ENCODE peak calls at places on chromosome 13, in nine cellular contexts. One of them, this sample, is unnamed.
A peak's percentile ranks its signal among the peaks of the same experiment; 100 is the strongest.

GRCh38 chr13:92137519-92137918 is 739.1 kb downstream of the GPC5 start:
- DNase-seq in HepG2: no peak
- DNase-seq in stomach: no peak
- DNase-seq in esophagus muscularis mucosa: no peak
- DNase-seq in K562: no peak
- DNase-seq in upper lobe of left lung: no peak
- DNase-seq in ovary: no peak
- DNase-seq in transverse colon: no peak
- DNase-seq in tibial nerve: no peak
- DNase-seq in this sample: no peak

GRCh38 chr13:24747248-24748151 is 16.5 kb upstream of the RNF17 start:
- DNase-seq in upper lobe of left lung: peak; percentile 86
- DNase-seq in stomach: no peak
- DNase-seq in K562: no peak
- DNase-seq in transverse colon: peak; percentile 24
- DNase-seq in esophagus muscularis mucosa: no peak
- DNase-seq in tibial nerve: no peak
- DNase-seq in HepG2: no peak
- DNase-seq in ovary: no peak
- DNase-seq in this sample: no peak

GRCh38 chr13:84358601-84359000 is 476.3 kb upstream of the SLITRK1 start:
- DNase-seq in esophagus muscularis mucosa: no peak
- DNase-seq in stomach: no peak
- DNase-seq in upper lobe of left lung: no peak
- DNase-seq in tibial nerve: no peak
- DNase-seq in K562: no peak
- DNase-seq in transverse colon: no peak
- DNase-seq in ovary: no peak
- DNase-seq in HepG2: no peak
- DNase-seq in this sample: no peak

GRCh38 chr13:101757446-101758039 is 305.1 kb downstream of the ITGBL1 start:
- DNase-seq in tibial nerve: no peak
- DNase-seq in transverse colon: no peak
- DNase-seq in HepG2: no peak
- DNase-seq in stomach: no peak
- DNase-seq in ovary: no peak
- DNase-seq in K562: no peak
- DNase-seq in upper lobe of left lung: no peak
- DNase-seq in esophagus muscularis mucosa: no peak
- DNase-seq in this sample: no peak

GRCh38 chr13:30301827-30302226 is 5.5 kb downstream of the KATNAL1 start:
- DNase-seq in esophagus muscularis mucosa: no peak
- DNase-seq in K562: no peak
- DNase-seq in transverse colon: no peak
- DNase-seq in HepG2: no peak
- DNase-seq in ovary: no peak
- DNase-seq in stomach: no peak
- DNase-seq in upper lobe of left lung: no peak
- DNase-seq in tibial nerve: no peak
- DNase-seq in this sample: no peak

GRCh38 chr13:59439776-59440428 is 723.8 kb downstream of the DIAPH3 start:
- DNase-seq in tibial nerve: no peak
- DNase-seq in ovary: no peak
- DNase-seq in stomach: no peak
- DNase-seq in K562: no peak
- DNase-seq in esophagus muscularis mucosa: no peak
- DNase-seq in transverse colon: no peak
- DNase-seq in upper lobe of left lung: peak; percentile 66
- DNase-seq in HepG2: no peak
- DNase-seq in this sample: no peak

GRCh38 chr13:33004454-33004853 is 11.8 kb upstream of the KL start:
- DNase-seq in stomach: no peak
- DNase-seq in ovary: no peak
- DNase-seq in tibial nerve: no peak
- DNase-seq in esophagus muscularis mucosa: no peak
- DNase-seq in upper lobe of left lung: no peak
- DNase-seq in HepG2: no peak
- DNase-seq in K562: no peak
- DNase-seq in transverse colon: no peak
- DNase-seq in this sample: no peak

GRCh38 chr13:31199849-31200635 is at the start of gene B3GLCT:
- DNase-seq in K562: peak; percentile 85
- DNase-seq in upper lobe of left lung: peak; percentile 97
- DNase-seq in tibial nerve: peak; percentile 54
- DNase-seq in esophagus muscularis mucosa: no peak
- DNase-seq in HepG2: peak; percentile 57
- DNase-seq in ovary: peak; percentile 77
- DNase-seq in stomach: peak; percentile 84
- DNase-seq in transverse colon: peak; percentile 85
- DNase-seq in this sample: peak; percentile 77

GRCh38 chr13:24036115-24036514 is 124.4 kb upstream of the SPATA13 start:
- DNase-seq in stomach: no peak
- DNase-seq in esophagus muscularis mucosa: no peak
- DNase-seq in transverse colon: no peak
- DNase-seq in ovary: no peak
- DNase-seq in HepG2: no peak
- DNase-seq in K562: no peak
- DNase-seq in tibial nerve: no peak
- DNase-seq in upper lobe of left lung: no peak
- DNase-seq in this sample: no peak

GRCh38 chr13:59874973-59875372 is 288.8 kb downstream of the DIAPH3 start:
- DNase-seq in tibial nerve: no peak
- DNase-seq in ovary: no peak
- DNase-seq in stomach: no peak
- DNase-seq in HepG2: no peak
- DNase-seq in transverse colon: no peak
- DNase-seq in K562: no peak
- DNase-seq in esophagus muscularis mucosa: no peak
- DNase-seq in upper lobe of left lung: no peak
- DNase-seq in this sample: no peak

GRCh38 chr13:42495751-42496150 is 78.2 kb upstream of the TNFSF11 start:
- DNase-seq in transverse colon: no peak
- DNase-seq in stomach: no peak
- DNase-seq in tibial nerve: no peak
- DNase-seq in ovary: no peak
- DNase-seq in upper lobe of left lung: no peak
- DNase-seq in esophagus muscularis mucosa: no peak
- DNase-seq in HepG2: no peak
- DNase-seq in K562: no peak
- DNase-seq in this sample: no peak
- TF ChIP-seq EP300 in transverse colon: no peak
- TF ChIP-seq EP300 in stomach: no peak
- TF ChIP-seq EP300 in tibial nerve: no peak
- TF ChIP-seq EP300 in ovary: no peak
- TF ChIP-seq EP300 in upper lobe of left lung: no peak
- TF ChIP-seq EP300 in esophagus muscularis mucosa: no peak
- TF ChIP-seq EP300 in HepG2: no peak
- TF ChIP-seq EP300 in K562: no peak
- TF ChIP-seq EP300 in this sample: no peak

GRCh38 chr13:44763604-44764311 is 187.6 kb upstream of the TSC22D1 start:
- DNase-seq in stomach: peak; percentile 76
- DNase-seq in ovary: no peak
- DNase-seq in K562: no peak
- DNase-seq in HepG2: no peak
- DNase-seq in tibial nerve: peak; percentile 11
- DNase-seq in upper lobe of left lung: no peak
- DNase-seq in esophagus muscularis mucosa: no peak
- DNase-seq in transverse colon: peak; percentile 41
- DNase-seq in this sample: no peak
- H3K27ac ChIP-seq in stomach: peak overlapping the region; percentile 78
- H3K27ac ChIP-seq in ovary: no peak overlapping the region
- H3K27ac ChIP-seq in K562: no peak overlapping the region
- H3K27ac ChIP-seq in HepG2: peak overlapping the region; percentile 19
- H3K27ac ChIP-seq in tibial nerve: no peak overlapping the region
- H3K27ac ChIP-seq in upper lobe of left lung: no peak overlapping the region
- H3K27ac ChIP-seq in esophagus muscularis mucosa: no peak overlapping the region
- H3K27ac ChIP-seq in transverse colon: peak overlapping the region; percentile 85
- H3K27ac ChIP-seq in this sample: peak overlapping the region; percentile 20

GRCh38 chr13:41720839-41721561 is 239.9 kb downstream of the VWA8 start:
- DNase-seq in transverse colon: no peak
- DNase-seq in stomach: no peak
- DNase-seq in ovary: no peak
- DNase-seq in esophagus muscularis mucosa: no peak
- DNase-seq in HepG2: no peak
- DNase-seq in tibial nerve: no peak
- DNase-seq in upper lobe of left lung: no peak
- DNase-seq in K562: no peak
- DNase-seq in this sample: no peak

GRCh38 chr13:41713405-41713804 is 247.5 kb downstream of the VWA8 start:
- DNase-seq in transverse colon: no peak
- DNase-seq in tibial nerve: no peak
- DNase-seq in HepG2: no peak
- DNase-seq in ovary: no peak
- DNase-seq in upper lobe of left lung: no peak
- DNase-seq in stomach: no peak
- DNase-seq in esophagus muscularis mucosa: no peak
- DNase-seq in K562: no peak
- DNase-seq in this sample: no peak

GRCh38 chr13:41716236-41716635 is 244.7 kb downstream of the VWA8 start:
- DNase-seq in transverse colon: no peak
- DNase-seq in tibial nerve: no peak
- DNase-seq in K562: no peak
- DNase-seq in upper lobe of left lung: no peak
- DNase-seq in stomach: no peak
- DNase-seq in ovary: no peak
- DNase-seq in esophagus muscularis mucosa: no peak
- DNase-seq in HepG2: no peak
- DNase-seq in this sample: no peak
- H3K36me3 ChIP-seq in transverse colon: no peaks in the 10 kb centered on the region
- H3K36me3 ChIP-seq in tibial nerve: no peaks in the 10 kb centered on the region
- H3K36me3 ChIP-seq in K562: peaks cover 22% of the 10 kb centered on the region
- H3K36me3 ChIP-seq in upper lobe of left lung: no peaks in the 10 kb centered on the region
- H3K36me3 ChIP-seq in stomach: peaks cover 17% of the 10 kb centered on the region
- H3K36me3 ChIP-seq in ovary: no peaks in the 10 kb centered on the region
- H3K36me3 ChIP-seq in esophagus muscularis mucosa: peaks cover 12% of the 10 kb centered on the region
- H3K36me3 ChIP-seq in HepG2: peaks cover 10% of the 10 kb centered on the region
- H3K36me3 ChIP-seq in this sample: peaks cover 16% of the 10 kb centered on the region

GRCh38 chr13:44718467-44718866 is 142.3 kb upstream of the TSC22D1 start:
- DNase-seq in stomach: no peak
- DNase-seq in K562: no peak
- DNase-seq in tibial nerve: no peak
- DNase-seq in HepG2: no peak
- DNase-seq in transverse colon: no peak
- DNase-seq in ovary: no peak
- DNase-seq in upper lobe of left lung: no peak
- DNase-seq in esophagus muscularis mucosa: no peak
- DNase-seq in this sample: no peak
- TF ChIP-seq EP300 in stomach: no peak
- TF ChIP-seq EP300 in K562: no peak
- TF ChIP-seq EP300 in tibial nerve: no peak
- TF ChIP-seq EP300 in HepG2: no peak
- TF ChIP-seq EP300 in transverse colon: no peak
- TF ChIP-seq EP300 in ovary: no peak
- TF ChIP-seq EP300 in upper lobe of left lung: no peak
- TF ChIP-seq EP300 in esophagus muscularis mucosa: no peak
- TF ChIP-seq EP300 in this sample: no peak

DNA sequence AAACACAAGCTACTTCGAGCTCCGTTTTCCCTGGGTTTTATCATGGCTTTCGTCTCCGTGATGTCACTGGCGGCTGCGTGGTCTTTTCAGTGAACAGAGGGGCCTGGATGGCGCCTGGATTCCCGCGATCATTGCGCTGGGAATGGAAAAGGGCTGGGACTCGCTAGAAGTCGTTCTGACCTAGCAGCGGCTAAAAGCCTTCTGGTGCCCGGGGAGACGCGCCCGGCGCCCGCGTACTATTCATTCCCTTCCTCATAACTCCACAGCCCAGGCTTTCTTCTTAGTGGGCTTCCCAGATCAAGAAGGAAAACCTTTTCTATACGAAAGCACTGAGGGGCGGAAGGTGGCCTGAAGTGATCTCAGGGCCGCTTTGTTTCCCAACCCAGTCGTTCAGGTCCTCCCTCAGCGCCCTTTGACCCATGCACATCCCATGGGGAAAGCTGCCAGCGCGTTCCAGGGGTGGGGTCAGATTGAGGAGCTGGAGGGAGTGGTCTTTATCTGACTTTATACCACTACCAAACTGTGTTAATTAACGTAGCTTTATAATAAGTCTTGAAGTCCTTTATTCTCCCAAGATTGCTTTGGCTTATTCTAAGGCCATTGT is 96.6 kb downstream of the ELF1 start:
- DNase-seq in HepG2: peak; percentile 10
- DNase-seq in K562: no peak
- DNase-seq in upper lobe of left lung: peak; percentile 80
- DNase-seq in esophagus muscularis mucosa: no peak
- DNase-seq in transverse colon: peak; percentile 61
- DNase-seq in stomach: no peak
- DNase-seq in ovary: peak; percentile 28
- DNase-seq in tibial nerve: no peak
- DNase-seq in this sample: no peak
- H3K27ac ChIP-seq in HepG2: no peak overlapping the region
- H3K27ac ChIP-seq in K562: no peak overlapping the region
- H3K27ac ChIP-seq in upper lobe of left lung: no peak overlapping the region
- H3K27ac ChIP-seq in esophagus muscularis mucosa: no peak overlapping the region
- H3K27ac ChIP-seq in transverse colon: peak overlapping the region; percentile 55
- H3K27ac ChIP-seq in stomach: peak overlapping the region; percentile 46
- H3K27ac ChIP-seq in ovary: no peak overlapping the region
- H3K27ac ChIP-seq in tibial nerve: no peak overlapping the region
- H3K27ac ChIP-seq in this sample: no peak overlapping the region

This sample was measured in suprapubic skin.